ENCODE peak calls at places on chromosomes 2 and 18, in four cellular contexts. One of them, this sample, is unnamed.

GRCh38 chr2:35846-36245 is 10.5 kb downstream of the FAM110C start:
- DNase-seq in IMR-90: no peak
- DNase-seq in HepG2: no peak
- DNase-seq in K562: no peak
- DNase-seq in this sample: no peak

GRCh38 chr18:55869965-55870585 is 282.1 kb upstream of the TCF4 start:
- DNase-seq in IMR-90: peak; percentile 61
- DNase-seq in HepG2: no peak
- DNase-seq in K562: no peak
- DNase-seq in this sample: no peak

GRCh38 chr18:39960545-39960944 is 1994.5 kb upstream of the PIK3C3 start:
- DNase-seq in IMR-90: peak; percentile 21
- DNase-seq in HepG2: no peak
- DNase-seq in K562: no peak
- DNase-seq in this sample: no peak

GRCh38 chr2:226050822-226051221 is 651.3 kb downstream of the NYAP2 start:
- DNase-seq in IMR-90: no peak
- DNase-seq in HepG2: no peak
- DNase-seq in K562: no peak
- DNase-seq in this sample: no peak

GRCh38 chr2:235538989-235539388 is 45.1 kb downstream of the AGAP1 start:
- DNase-seq in IMR-90: no peak
- DNase-seq in HepG2: no peak
- DNase-seq in K562: no peak
- DNase-seq in this sample: no peak

GRCh38 chr2:218959761-218960195 is 312 bp downstream of the CDK5R2 start:
- DNase-seq in IMR-90: no peak
- DNase-seq in HepG2: no peak
- DNase-seq in K562: no peak
- DNase-seq in this sample: no peak

GRCh38 chr2:24635181-24635580 is 144.1 kb downstream of the NCOA1 start:
- DNase-seq in IMR-90: peak; percentile 31
- DNase-seq in HepG2: no peak
- DNase-seq in K562: no peak
- DNase-seq in this sample: no peak

GRCh38 chr2:111145951-111146350 is 25.2 kb downstream of the BCL2L11 start:
- DNase-seq in IMR-90: no peak
- DNase-seq in HepG2: no peak
- DNase-seq in K562: no peak
- DNase-seq in this sample: no peak

GRCh38 chr2:100142393-100142792 is at the start of gene AFF3:
- DNase-seq in IMR-90: no peak
- DNase-seq in HepG2: no peak
- DNase-seq in K562: no peak
- DNase-seq in this sample: no peak

GRCh38 chr18:78138993-78139496 is 840.6 kb upstream of the SALL3 start:
- DNase-seq in IMR-90: no peak
- DNase-seq in HepG2: no peak
- DNase-seq in K562: no peak
- DNase-seq in this sample: no peak

GRCh38 chr2:223735659-223736244 is 101.6 kb downstream of the AP1S3 start:
- DNase-seq in IMR-90: peak; percentile 96
- DNase-seq in HepG2: no peak
- DNase-seq in K562: no peak
- DNase-seq in this sample: no peak

GRCh38 chr2:14960686-14961324 is 328.3 kb downstream of the LRATD1 start:
- DNase-seq in IMR-90: no peak
- DNase-seq in HepG2: no peak
- DNase-seq in K562: no peak
- DNase-seq in this sample: no peak

GRCh38 chr2:232332940-232333259 is 45.7 kb upstream of the ALPP start:
- DNase-seq in IMR-90: no peak
- DNase-seq in HepG2: no peak
- DNase-seq in K562: no peak
- DNase-seq in this sample: no peak

GRCh38 chr2:38065502-38066135 is 10.3 kb downstream of the CYP1B1 start:
- DNase-seq in IMR-90: no peak
- DNase-seq in HepG2: no peak
- DNase-seq in K562: no peak
- DNase-seq in this sample: no peak

GRCh38 chr18:58213931-58214431 is 170.0 kb downstream of the NEDD4L start:
- DNase-seq in IMR-90: peak; percentile 69
- DNase-seq in HepG2: no peak
- DNase-seq in K562: no peak
- DNase-seq in this sample: no peak

GRCh38 chr2:182860858-182861257 is 5.6 kb downstream of the FRZB start:
- DNase-seq in IMR-90: no peak
- DNase-seq in HepG2: no peak
- DNase-seq in K562: no peak
- DNase-seq in this sample: no peak

GRCh38 chr2:3216841-3217495 is 160.7 kb downstream of the EIPR1 start:
- DNase-seq in IMR-90: no peak
- DNase-seq in HepG2: no peak
- DNase-seq in K562: no peak
- DNase-seq in this sample: no peak

GRCh38 chr2:172182624-172183023 is 79.9 kb upstream of the DLX2 start:
- DNase-seq in IMR-90: no peak
- DNase-seq in HepG2: no peak
- DNase-seq in K562: no peak
- DNase-seq in this sample: no peak

GRCh38 chr2:111900859-111901258 is 2.5 kb downstream of the MERTK start:
- DNase-seq in IMR-90: peak; percentile 38
- DNase-seq in HepG2: peak; percentile 58
- DNase-seq in K562: no peak
- DNase-seq in this sample: peak; percentile 51

GRCh38 chr18:7066965-7067555 is 50.5 kb downstream of the LAMA1 start:
- DNase-seq in IMR-90: peak; percentile 12
- DNase-seq in HepG2: no peak
- DNase-seq in K562: no peak
- DNase-seq in this sample: no peak

GRCh38 chr2:7133521-7133920 is 216.3 kb downstream of the RNF144A start:
- DNase-seq in IMR-90: no peak
- DNase-seq in HepG2: peak; percentile 16
- DNase-seq in K562: no peak
- DNase-seq in this sample: peak; percentile 6

GRCh38 chr2:126945118-126945517 is 46.4 kb downstream of the TEX51 start:
- DNase-seq in IMR-90: no peak
- DNase-seq in HepG2: no peak
- DNase-seq in K562: no peak
- DNase-seq in this sample: no peak

GRCh38 chr18:37364237-37364636 is 201.4 kb downstream of the CELF4 start:
- DNase-seq in IMR-90: no peak
- DNase-seq in HepG2: no peak
- DNase-seq in K562: no peak
- DNase-seq in this sample: no peak

GRCh38 chr18:79637181-79637920 is 42.3 kb upstream of the CTDP1 start:
- DNase-seq in IMR-90: no peak
- DNase-seq in HepG2: no peak
- DNase-seq in K562: no peak
- DNase-seq in this sample: no peak
- TF ChIP-seq MAZ in IMR-90: no peak
- TF ChIP-seq MAZ in HepG2: no peak
- TF ChIP-seq MAZ in K562: no peak
- TF ChIP-seq MAZ in this sample: no peak

GRCh38 chr2:28414583-28414982 is 21.9 kb downstream of the FOSL2 start:
- DNase-seq in IMR-90: no peak
- DNase-seq in HepG2: no peak
- DNase-seq in K562: no peak
- DNase-seq in this sample: no peak

GRCh38 chr2:28411956-28412609 is 19.4 kb downstream of the FOSL2 start:
- DNase-seq in IMR-90: no peak
- DNase-seq in HepG2: no peak
- DNase-seq in K562: no peak
- DNase-seq in this sample: no peak

GRCh38 chr2:28412625-28413151 is 20.0 kb downstream of the FOSL2 start:
- DNase-seq in IMR-90: no peak
- DNase-seq in HepG2: no peak
- DNase-seq in K562: no peak
- DNase-seq in this sample: no peak

GRCh38 chr2:28413896-28414290 is 21.2 kb downstream of the FOSL2 start:
- DNase-seq in IMR-90: no peak
- DNase-seq in HepG2: no peak
- DNase-seq in K562: no peak
- DNase-seq in this sample: no peak

GRCh38 chr2:28413152-28413895 is 20.7 kb downstream of the FOSL2 start:
- DNase-seq in IMR-90: peak; percentile 49
- DNase-seq in HepG2: no peak
- DNase-seq in K562: no peak
- DNase-seq in this sample: peak; percentile 51
- TF ChIP-seq RFX5 in IMR-90: no peak
- TF ChIP-seq RFX5 in HepG2: no peak
- TF ChIP-seq RFX5 in K562: no peak
- TF ChIP-seq RFX5 in this sample: no peak

GRCh38 chr2:236675051-236675450 is 105.4 kb downstream of the ACKR3 start:
- DNase-seq in IMR-90: peak; percentile 2
- DNase-seq in HepG2: no peak
- DNase-seq in K562: no peak
- DNase-seq in this sample: no peak
- TF ChIP-seq MAZ in IMR-90: no peak
- TF ChIP-seq MAZ in HepG2: no peak
- TF ChIP-seq MAZ in K562: no peak
- TF ChIP-seq MAZ in this sample: no peak

DNA sequence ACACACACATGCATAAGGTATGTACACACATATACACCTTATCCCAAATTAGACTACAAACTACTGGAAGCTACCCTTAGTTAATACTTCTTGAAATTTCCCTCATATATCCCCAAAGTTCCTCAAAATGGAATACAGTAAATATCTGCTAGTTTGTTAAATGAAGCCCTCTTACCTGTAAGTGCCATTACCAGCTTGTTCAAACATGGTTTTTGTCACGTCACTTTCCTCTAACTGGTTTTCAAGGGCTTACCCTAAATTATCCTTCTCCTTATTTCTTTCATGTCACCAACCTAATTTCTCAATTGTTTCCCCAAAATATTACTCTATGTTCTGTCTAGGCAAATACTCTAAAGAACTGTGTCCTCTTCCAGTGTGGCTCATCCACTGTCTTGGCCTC is 24.4 kb upstream of the KIDINS220 start:
- DNase-seq in IMR-90: no peak
- DNase-seq in HepG2: no peak
- DNase-seq in K562: no peak
- DNase-seq in this sample: no peak
- TF ChIP-seq RFX5 in IMR-90: no peak
- TF ChIP-seq RFX5 in HepG2: no peak
- TF ChIP-seq RFX5 in K562: no peak
- TF ChIP-seq RFX5 in this sample: no peak